ENCODE peak calls at places on chromosomes 13 and 19, in seven cellular contexts. One of them, this sample, is unnamed.

GRCh38 chr13:41700790-41701310 is 243.5 kb downstream of the RGCC start:
- DNase-seq in AG09309: peak
- DNase-seq in IMR-90: peak
- DNase-seq in bronchial epithelial cell: peak
- DNase-seq in tibial nerve: no peak
- DNase-seq in WERI-Rb-1: no peak
- DNase-seq in lower leg skin: no peak
- DNase-seq in this sample: no peak

GRCh38 chr13:23806874-23807522 is 82.2 kb downstream of the MIPEP start:
- DNase-seq in IMR-90: peak
- DNase-seq in WERI-Rb-1: no peak
- DNase-seq in lower leg skin: no peak
- DNase-seq in bronchial epithelial cell: no peak
- DNase-seq in tibial nerve: no peak
- DNase-seq in AG09309: no peak
- DNase-seq in this sample: no peak

GRCh38 chr19:31890230-31890629 is 455.2 kb upstream of the ZNF507 start:
- DNase-seq in AG09309: no peak
- DNase-seq in lower leg skin: no peak
- DNase-seq in bronchial epithelial cell: no peak
- DNase-seq in IMR-90: no peak
- DNase-seq in WERI-Rb-1: no peak
- DNase-seq in tibial nerve: no peak
- DNase-seq in this sample: no peak

GRCh38 chr19:23999821-24000610 is 85.3 kb downstream of the ZNF726 start:
- DNase-seq in bronchial epithelial cell: peak
- DNase-seq in WERI-Rb-1: no peak
- DNase-seq in tibial nerve: no peak
- DNase-seq in lower leg skin: no peak
- DNase-seq in IMR-90: no peak
- DNase-seq in AG09309: no peak
- DNase-seq in this sample: no peak

GRCh38 chr19:2627319-2627829 is 75.1 kb downstream of the GNG7 start:
- DNase-seq in bronchial epithelial cell: peak
- DNase-seq in AG09309: peak
- DNase-seq in IMR-90: peak
- DNase-seq in lower leg skin: peak
- DNase-seq in tibial nerve: peak
- DNase-seq in WERI-Rb-1: no peak
- DNase-seq in this sample: peak

GRCh38 chr13:21675095-21676007 is 4.5 kb downstream of the FGF9 start:
- DNase-seq in lower leg skin: no peak
- DNase-seq in tibial nerve: no peak
- DNase-seq in bronchial epithelial cell: no peak
- DNase-seq in WERI-Rb-1: no peak
- DNase-seq in IMR-90: no peak
- DNase-seq in AG09309: no peak
- DNase-seq in this sample: no peak

GRCh38 chr19:51552996-51553725 is 17.9 kb upstream of the ZNF175 start:
- DNase-seq in lower leg skin: peak
- DNase-seq in AG09309: no peak
- DNase-seq in IMR-90: peak
- DNase-seq in bronchial epithelial cell: peak
- DNase-seq in tibial nerve: peak
- DNase-seq in WERI-Rb-1: no peak
- DNase-seq in this sample: peak

GRCh38 chr13:96849091-96849490 is 145.2 kb downstream of the OXGR1 start:
- DNase-seq in tibial nerve: no peak
- DNase-seq in AG09309: no peak
- DNase-seq in WERI-Rb-1: no peak
- DNase-seq in bronchial epithelial cell: no peak
- DNase-seq in lower leg skin: no peak
- DNase-seq in IMR-90: no peak
- DNase-seq in this sample: no peak

GRCh38 chr19:3115411-3115810 is 20.4 kb upstream of the GNA15 start:
- DNase-seq in bronchial epithelial cell: no peak
- DNase-seq in WERI-Rb-1: no peak
- DNase-seq in lower leg skin: no peak
- DNase-seq in AG09309: no peak
- DNase-seq in tibial nerve: no peak
- DNase-seq in IMR-90: no peak
- DNase-seq in this sample: no peak

GRCh38 chr19:51247972-51248371 is 2.9 kb upstream of the SIGLECL1 start:
- DNase-seq in tibial nerve: no peak
- DNase-seq in AG09309: no peak
- DNase-seq in IMR-90: no peak
- DNase-seq in lower leg skin: no peak
- DNase-seq in bronchial epithelial cell: no peak
- DNase-seq in WERI-Rb-1: no peak
- DNase-seq in this sample: no peak

GRCh38 chr19:34963531-34964406 is at the start of gene ZNF792:
- DNase-seq in bronchial epithelial cell: no peak
- DNase-seq in lower leg skin: peak
- DNase-seq in AG09309: no peak
- DNase-seq in tibial nerve: peak
- DNase-seq in WERI-Rb-1: peak
- DNase-seq in IMR-90: peak
- DNase-seq in this sample: peak

GRCh38 chr19:32814624-32815023 is 54.9 kb downstream of the SLC7A9 start:
- DNase-seq in bronchial epithelial cell: no peak
- DNase-seq in WERI-Rb-1: no peak
- DNase-seq in tibial nerve: no peak
- DNase-seq in AG09309: no peak
- DNase-seq in IMR-90: no peak
- DNase-seq in lower leg skin: peak
- DNase-seq in this sample: no peak

GRCh38 chr19:57099199-57099661 is 20.6 kb upstream of the USP29 start:
- DNase-seq in tibial nerve: no peak
- DNase-seq in IMR-90: peak
- DNase-seq in WERI-Rb-1: peak
- DNase-seq in bronchial epithelial cell: peak
- DNase-seq in AG09309: peak
- DNase-seq in lower leg skin: peak
- DNase-seq in this sample: no peak

GRCh38 chr13:111058796-111059506 is 56.2 kb upstream of the ARHGEF7 start:
- DNase-seq in IMR-90: no peak
- DNase-seq in tibial nerve: no peak
- DNase-seq in WERI-Rb-1: no peak
- DNase-seq in AG09309: no peak
- DNase-seq in lower leg skin: no peak
- DNase-seq in bronchial epithelial cell: no peak
- DNase-seq in this sample: no peak

GRCh38 chr13:62119739-62120700 is 704.4 kb upstream of the PCDH20 start:
- DNase-seq in lower leg skin: no peak
- DNase-seq in IMR-90: peak
- DNase-seq in WERI-Rb-1: no peak
- DNase-seq in AG09309: no peak
- DNase-seq in tibial nerve: no peak
- DNase-seq in bronchial epithelial cell: peak
- DNase-seq in this sample: no peak

GRCh38 chr13:27379694-27380596 is 44.5 kb upstream of the GTF3A start:
- DNase-seq in tibial nerve: peak
- DNase-seq in bronchial epithelial cell: peak
- DNase-seq in lower leg skin: peak
- DNase-seq in AG09309: no peak
- DNase-seq in IMR-90: peak
- DNase-seq in WERI-Rb-1: peak
- DNase-seq in this sample: no peak

GRCh38 chr19:13132471-13133166 is 14.6 kb downstream of the NACC1 start:
- DNase-seq in WERI-Rb-1: no peak
- DNase-seq in AG09309: no peak
- DNase-seq in IMR-90: peak
- DNase-seq in tibial nerve: no peak
- DNase-seq in bronchial epithelial cell: no peak
- DNase-seq in lower leg skin: no peak
- DNase-seq in this sample: no peak

GRCh38 chr13:95002968-95003813 is 290.8 kb upstream of the SOX21 start:
- DNase-seq in bronchial epithelial cell: no peak
- DNase-seq in WERI-Rb-1: no peak
- DNase-seq in tibial nerve: no peak
- DNase-seq in lower leg skin: no peak
- DNase-seq in AG09309: no peak
- DNase-seq in IMR-90: no peak
- DNase-seq in this sample: no peak

GRCh38 chr19:32691952-32692726 is 518 bp downstream of the NUDT19 start:
- DNase-seq in bronchial epithelial cell: peak
- DNase-seq in WERI-Rb-1: peak
- DNase-seq in AG09309: peak
- DNase-seq in tibial nerve: no peak
- DNase-seq in lower leg skin: peak
- DNase-seq in IMR-90: peak
- DNase-seq in this sample: no peak

GRCh38 chr19:15264061-15264932 is 32.0 kb upstream of the EPHX3 start:
- DNase-seq in lower leg skin: peak
- DNase-seq in IMR-90: peak
- DNase-seq in WERI-Rb-1: peak
- DNase-seq in bronchial epithelial cell: peak
- DNase-seq in AG09309: no peak
- DNase-seq in tibial nerve: peak
- DNase-seq in this sample: peak

DNA sequence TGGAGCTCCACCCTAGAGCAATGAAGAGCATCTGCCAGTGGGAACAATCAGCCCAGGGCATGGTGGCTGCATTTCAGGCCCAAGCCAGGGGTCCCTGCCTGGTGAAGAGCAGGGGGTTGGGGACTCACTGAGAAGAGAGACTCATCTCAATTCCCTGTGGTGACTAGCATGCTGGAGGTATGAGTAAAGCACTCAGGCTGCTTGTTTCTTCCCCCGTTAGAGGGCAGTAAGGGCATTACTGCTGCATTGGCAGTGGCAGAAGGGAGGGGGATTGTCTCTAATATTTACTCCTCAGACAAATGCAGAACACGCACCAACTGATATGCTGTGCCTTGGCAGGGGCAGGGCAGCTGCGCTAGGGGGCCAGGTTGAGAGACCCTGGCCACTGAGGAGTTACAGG is 329.1 kb downstream of the SLITRK5 start:
- DNase-seq in AG09309: no peak
- DNase-seq in lower leg skin: no peak
- DNase-seq in WERI-Rb-1: no peak
- DNase-seq in bronchial epithelial cell: no peak
- DNase-seq in tibial nerve: no peak
- DNase-seq in IMR-90: peak
- DNase-seq in this sample: no peak
- TF ChIP-seq CTCF in AG09309: no peak
- TF ChIP-seq CTCF in lower leg skin: no peak
- TF ChIP-seq CTCF in WERI-Rb-1: peak
- TF ChIP-seq CTCF in bronchial epithelial cell: no peak
- TF ChIP-seq CTCF in tibial nerve: no peak
- TF ChIP-seq CTCF in IMR-90: peak
- TF ChIP-seq CTCF in this sample: no peak

GRCh38 chr13:77506874-77507273 is 28.6 kb upstream of the SCEL start:
- DNase-seq in bronchial epithelial cell: no peak
- DNase-seq in IMR-90: no peak
- DNase-seq in tibial nerve: no peak
- DNase-seq in lower leg skin: no peak
- DNase-seq in AG09309: no peak
- DNase-seq in WERI-Rb-1: no peak
- DNase-seq in this sample: no peak
- TF ChIP-seq CTCF in bronchial epithelial cell: no peak
- TF ChIP-seq CTCF in IMR-90: peak
- TF ChIP-seq CTCF in tibial nerve: no peak
- TF ChIP-seq CTCF in lower leg skin: no peak
- TF ChIP-seq CTCF in AG09309: no peak
- TF ChIP-seq CTCF in WERI-Rb-1: no peak
- TF ChIP-seq CTCF in this sample: peak

DNA sequence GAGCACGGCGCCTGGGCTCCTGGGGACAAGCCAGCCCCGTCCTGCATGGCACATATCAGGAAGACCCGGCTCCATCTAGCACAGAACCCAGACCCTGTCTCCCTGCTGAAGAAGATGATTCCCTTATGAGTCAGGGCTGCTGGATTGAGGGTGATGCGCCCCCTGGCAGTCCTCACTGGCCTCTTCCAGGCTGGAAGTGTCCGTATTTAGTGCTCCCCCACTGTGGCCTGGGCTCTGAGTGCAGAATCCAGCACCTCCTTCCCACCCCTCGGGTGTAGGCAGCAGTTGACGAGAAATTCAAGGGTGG is 14.9 kb downstream of the COMP start:
- DNase-seq in bronchial epithelial cell: peak
- DNase-seq in tibial nerve: no peak
- DNase-seq in WERI-Rb-1: no peak
- DNase-seq in AG09309: no peak
- DNase-seq in IMR-90: peak
- DNase-seq in lower leg skin: no peak
- DNase-seq in this sample: no peak
- TF ChIP-seq CTCF in bronchial epithelial cell: peak
- TF ChIP-seq CTCF in tibial nerve: no peak
- TF ChIP-seq CTCF in WERI-Rb-1: peak
- TF ChIP-seq CTCF in AG09309: peak
- TF ChIP-seq CTCF in IMR-90: peak
- TF ChIP-seq CTCF in lower leg skin: no peak
- TF ChIP-seq CTCF in this sample: peak

GRCh38 chr19:8107301-8107903 is 42.0 kb downstream of the FBN3 start:
- DNase-seq in tibial nerve: no peak
- DNase-seq in bronchial epithelial cell: no peak
- DNase-seq in AG09309: no peak
- DNase-seq in IMR-90: no peak
- DNase-seq in WERI-Rb-1: no peak
- DNase-seq in lower leg skin: no peak
- DNase-seq in this sample: no peak
- TF ChIP-seq CTCF in tibial nerve: no peak
- TF ChIP-seq CTCF in bronchial epithelial cell: no peak
- TF ChIP-seq CTCF in AG09309: no peak
- TF ChIP-seq CTCF in IMR-90: no peak
- TF ChIP-seq CTCF in WERI-Rb-1: no peak
- TF ChIP-seq CTCF in lower leg skin: no peak
- TF ChIP-seq CTCF in this sample: no peak

GRCh38 chr19:47609885-47610545 is 1.1 kb downstream of the BICRA start:
- DNase-seq in WERI-Rb-1: peak
- DNase-seq in tibial nerve: no peak
- DNase-seq in IMR-90: peak
- DNase-seq in AG09309: no peak
- DNase-seq in lower leg skin: peak
- DNase-seq in bronchial epithelial cell: no peak
- DNase-seq in this sample: peak

GRCh38 chr19:47610546-47610894 is 1.6 kb downstream of the BICRA start:
- DNase-seq in WERI-Rb-1: no peak
- DNase-seq in bronchial epithelial cell: no peak
- DNase-seq in lower leg skin: no peak
- DNase-seq in tibial nerve: no peak
- DNase-seq in IMR-90: no peak
- DNase-seq in AG09309: no peak
- DNase-seq in this sample: no peak

GRCh38 chr19:47608908-47609879 is at the start of gene BICRA:
- DNase-seq in WERI-Rb-1: peak
- DNase-seq in tibial nerve: peak
- DNase-seq in bronchial epithelial cell: peak
- DNase-seq in lower leg skin: peak
- DNase-seq in AG09309: no peak
- DNase-seq in IMR-90: peak
- DNase-seq in this sample: peak

GRCh38 chr19:47613165-47614146 is 4.5 kb downstream of the BICRA start:
- DNase-seq in lower leg skin: no peak
- DNase-seq in bronchial epithelial cell: no peak
- DNase-seq in tibial nerve: no peak
- DNase-seq in IMR-90: peak
- DNase-seq in WERI-Rb-1: no peak
- DNase-seq in AG09309: no peak
- DNase-seq in this sample: peak

GRCh38 chr19:47610902-47611301 is 2.0 kb downstream of the BICRA start:
- DNase-seq in WERI-Rb-1: no peak
- DNase-seq in IMR-90: no peak
- DNase-seq in lower leg skin: no peak
- DNase-seq in bronchial epithelial cell: no peak
- DNase-seq in tibial nerve: no peak
- DNase-seq in AG09309: no peak
- DNase-seq in this sample: no peak
- TF ChIP-seq CTCF in WERI-Rb-1: no peak
- TF ChIP-seq CTCF in IMR-90: no peak
- TF ChIP-seq CTCF in lower leg skin: no peak
- TF ChIP-seq CTCF in bronchial epithelial cell: no peak
- TF ChIP-seq CTCF in tibial nerve: no peak
- TF ChIP-seq CTCF in AG09309: no peak
- TF ChIP-seq CTCF in this sample: no peak

This sample was measured in osteocyte.